ENCODE peak calls at places on chromosomes 1 and 21, in eight cellular contexts. Z is dermis microvascular lymphatic vessel endothelial cell, I is astrocyte of the spinal cord, S is heart right ventricle, H is midbrain, Y is endothelial cell, J is glomerular endothelial cell, U is NB4. T is an unnamed sample.

GRCh38 chr1:54459140-54459539 is 52.9 kb upstream of the SSBP3 start:
- DNase-seq in Z (no peak), I (no peak), S (no peak), H (no peak), Y (no peak), J (no peak), U (no peak), T (no peak)

GRCh38 chr1:67719329-67720196 is 34.6 kb downstream of the GADD45A start:
- DNase-seq in Z (peak; percentile 86), I (no peak), S (no peak), H (no peak), Y (no peak), J (no peak), U (no peak), T (no peak)

GRCh38 chr1:227666286-227666685 is 68.8 kb downstream of the JMJD4 start:
- DNase-seq in Z (no peak), I (no peak), S (no peak), H (no peak), Y (no peak), J (no peak), U (peak; percentile 69), T (no peak)

GRCh38 chr1:69569281-69569970 is 1.7 kb downstream of the LRRC7 start:
- DNase-seq in Z (no peak), I (no peak), S (no peak), H (peak; percentile 20), Y (peak; percentile 11), J (no peak), U (no peak), T (no peak)

GRCh38 chr1:234262007-234262753 is 111.1 kb upstream of the COA6 start:
- DNase-seq in Z (no peak), I (no peak), S (no peak), H (no peak), Y (no peak), J (no peak), U (no peak), T (no peak)

GRCh38 chr1:2498648-2499047 is 22.6 kb downstream of the PLCH2 start:
- DNase-seq in Z (no peak), I (no peak), S (no peak), H (no peak), Y (no peak), J (no peak), U (no peak), T (no peak)

GRCh38 chr1:41315482-41315823 is 45.8 kb upstream of the FOXO6 start:
- DNase-seq in Z (no peak), I (no peak), S (no peak), H (no peak), Y (no peak), J (no peak), U (no peak), T (no peak)

GRCh38 chr1:89881415-89882058 is 60.7 kb downstream of the LRRC8D start:
- DNase-seq in Z (no peak), I (no peak), S (no peak), H (no peak), Y (no peak), J (no peak), U (peak; percentile 22), T (no peak)

GRCh38 chr1:81304187-81304586 is 496.5 kb upstream of the ADGRL2 start:
- DNase-seq in Z (no peak), I (peak; percentile 36), S (no peak), H (no peak), Y (no peak), J (no peak), U (no peak), T (no peak)

GRCh38 chr1:162904579-162904978 is 43.6 kb upstream of the CCDC190 start:
- DNase-seq in Z (peak; percentile 15), I (peak; percentile 76), S (no peak), H (no peak), Y (no peak), J (no peak), U (no peak), T (no peak)

GRCh38 chr1:198500026-198500425 is 40.5 kb downstream of the ATP6V1G3 start:
- DNase-seq in Z (no peak), I (no peak), S (no peak), H (no peak), Y (no peak), J (no peak), U (no peak), T (no peak)

GRCh38 chr21:42701706-42702456 is 48.5 kb downstream of the PDE9A start:
- DNase-seq in Z (no peak), I (no peak), S (no peak), H (no peak), Y (no peak), J (no peak), U (no peak), T (no peak)

GRCh38 chr1:189633658-189634057 is 844.0 kb downstream of the BRINP3 start:
- DNase-seq in Z (no peak), I (no peak), S (no peak), H (no peak), Y (no peak), J (no peak), U (no peak), T (no peak)

GRCh38 chr1:1092149-1092855 is 18.2 kb upstream of the RNF223 start:
- DNase-seq in Z (no peak), I (no peak), S (no peak), H (no peak), Y (no peak), J (no peak), U (no peak), T (no peak)

GRCh38 chr21:31530918-31531705 is 128.4 kb upstream of the SOD1 start:
- DNase-seq in Z (no peak), I (peak; percentile 45), S (no peak), H (no peak), Y (no peak), J (no peak), U (no peak), T (peak; percentile 77)

GRCh38 chr1:4676258-4676657 is 21.8 kb downstream of the AJAP1 start:
- DNase-seq in Z (no peak), I (no peak), S (no peak), H (no peak), Y (no peak), J (no peak), U (no peak), T (no peak)

GRCh38 chr1:225467193-225468020 is 39.6 kb upstream of the LBR start:
- DNase-seq in Z (peak; percentile 73), I (no peak), S (peak; percentile 66), H (peak; percentile 22), Y (no peak), J (no peak), U (peak; percentile 94), T (peak; percentile 63)

GRCh38 chr1:236159704-236160539 is 17.6 kb downstream of the GPR137B start:
- DNase-seq in Z (no peak), I (no peak), S (no peak), H (no peak), Y (no peak), J (no peak), U (no peak), T (no peak)

GRCh38 chr1:1400576-1401456 is 1.7 kb upstream of the CCNL2 start:
- DNase-seq in Z (peak; percentile 27), I (no peak), S (no peak), H (no peak), Y (no peak), J (no peak), U (no peak), T (no peak)